ENCODE peak calls at places on chromosome 19, in ten cellular contexts. I, K, F, H, U, E, R, T, S and Q are unnamed samples.

GRCh38 chr19:38308006-38308766 is 4.1 kb downstream of the C19orf33 start:
- DNase-seq in I (no peak), K (no peak), F (no peak), H (no peak), U (no peak), E (no peak), R (no peak), T (no peak), S (no peak), Q (no peak)

GRCh38 chr19:681029-681626 is 4.9 kb downstream of the FSTL3 start:
- DNase-seq in I (no peak), K (peak; percentile 96), F (no peak), H (peak; percentile 68), U (no peak), E (peak; percentile 96), R (peak; percentile 93), T (no peak), S (peak; percentile 66), Q (no peak)

GRCh38 chr19:50821622-50822021 is 2.0 kb downstream of the KLK1 start:
- DNase-seq in I (no peak), K (no peak), F (no peak), H (no peak), U (no peak), E (no peak), R (no peak), T (no peak), S (no peak), Q (no peak)

GRCh38 chr19:34938886-34939285 is 12.2 kb downstream of the ZNF30 start:
- DNase-seq in I (no peak), K (no peak), F (no peak), H (no peak), U (no peak), E (no peak), R (no peak), T (no peak), S (no peak), Q (no peak)

GRCh38 chr19:3458229-3458555 is 22.1 kb downstream of the SMIM24 start:
- DNase-seq in I (no peak), K (peak; percentile 57), F (no peak), H (no peak), U (no peak), E (no peak), R (no peak), T (peak; percentile 47), S (no peak), Q (no peak)

GRCh38 chr19:30870861-30871260 is 478.4 kb downstream of the TSHZ3 start:
- DNase-seq in I (no peak), K (no peak), F (peak; percentile 1), H (no peak), U (no peak), E (no peak), R (no peak), T (peak; percentile 66), S (no peak), Q (no peak)

GRCh38 chr19:17655751-17656480 is 32.2 kb downstream of the UNC13A start:
- DNase-seq in I (no peak), K (peak; percentile 60), F (no peak), H (no peak), U (no peak), E (no peak), R (no peak), T (no peak), S (no peak), Q (no peak)

GRCh38 chr19:41303941-41304340 is 6.0 kb upstream of the CCDC97 start:
- DNase-seq in I (no peak), K (no peak), F (no peak), H (no peak), U (no peak), E (no peak), R (no peak), T (no peak), S (no peak), Q (no peak)

GRCh38 chr19:16702123-16702522 is 17.5 kb upstream of the NWD1 start:
- DNase-seq in I (no peak), K (no peak), F (peak; percentile 87), H (no peak), U (no peak), E (no peak), R (peak; percentile 78), T (peak; percentile 95), S (no peak), Q (no peak)

GRCh38 chr19:8306235-8307054 is 1.7 kb downstream of the CD320 start:
- DNase-seq in I (no peak), K (peak; percentile 41), F (no peak), H (no peak), U (no peak), E (peak; percentile 0), R (no peak), T (no peak), S (no peak), Q (no peak)

GRCh38 chr19:35845215-35846037 is 6.9 kb downstream of the NPHS1 start:
- DNase-seq in I (no peak), K (peak; percentile 81), F (no peak), H (no peak), U (no peak), E (no peak), R (peak; percentile 39), T (peak; percentile 43), S (no peak), Q (no peak)

GRCh38 chr19:4456843-4457653 is 546 bp downstream of the UBXN6 start:
- DNase-seq in I (no peak), K (no peak), F (peak; percentile 29), H (no peak), U (peak; percentile 23), E (no peak), R (peak; percentile 85), T (peak; percentile 66), S (no peak), Q (no peak)

GRCh38 chr19:8615022-8615421 is 4.5 kb upstream of the ADAMTS10 start:
- DNase-seq in I (no peak), K (no peak), F (peak; percentile 77), H (no peak), U (no peak), E (no peak), R (no peak), T (peak; percentile 64), S (no peak), Q (no peak)

GRCh38 chr19:8573316-8573715 is 3.9 kb downstream of the MYO1F start:
- DNase-seq in I (no peak), K (no peak), F (no peak), H (no peak), U (no peak), E (no peak), R (no peak), T (no peak), S (no peak), Q (no peak)

GRCh38 chr19:45322311-45322710 is 364 bp downstream of the CKM start:
- DNase-seq in I (no peak), K (no peak), F (no peak), H (no peak), U (no peak), E (no peak), R (no peak), T (no peak), S (no peak), Q (no peak)

GRCh38 chr19:6412111-6412999 is 12.3 kb downstream of the KHSRP start:
- DNase-seq in I (no peak), K (no peak), F (peak; percentile 25), H (peak; percentile 45), U (no peak), E (peak; percentile 22), R (peak; percentile 34), T (peak; percentile 33), S (no peak), Q (no peak)

GRCh38 chr19:33090179-33090578 is 9.2 kb downstream of the GPATCH1 start:
- DNase-seq in I (no peak), K (no peak), F (no peak), H (no peak), U (no peak), E (no peak), R (no peak), T (no peak), S (no peak), Q (no peak)

GRCh38 chr19:57434386-57435061 is 601 bp upstream of the ZNF749 start:
- DNase-seq in I (no peak), K (no peak), F (no peak), H (no peak), U (no peak), E (no peak), R (no peak), T (no peak), S (no peak), Q (no peak)

GRCh38 chr19:12715102-12715501 is 8.6 kb downstream of the TNPO2 start:
- DNase-seq in I (no peak), K (no peak), F (no peak), H (no peak), U (no peak), E (no peak), R (no peak), T (no peak), S (no peak), Q (no peak)

GRCh38 chr19:39031368-39032163 is 783 bp downstream of the FBXO27 start:
- DNase-seq in I (peak; percentile 58), K (peak; percentile 96), F (peak; percentile 95), H (peak; percentile 84), U (peak; percentile 82), E (peak; percentile 22), R (peak; percentile 67), T (peak; percentile 98), S (peak; percentile 96), Q (peak; percentile 60)

GRCh38 chr19:52987221-52987620 is 24.5 kb upstream of the ZNF816 start:
- DNase-seq in I (no peak), K (no peak), F (no peak), H (no peak), U (no peak), E (no peak), R (no peak), T (no peak), S (no peak), Q (no peak)

GRCh38 chr19:722553-723101 is 13.9 kb downstream of the PALM start:
- DNase-seq in I (no peak), K (peak; percentile 78), F (no peak), H (no peak), U (no peak), E (no peak), R (no peak), T (peak; percentile 58), S (no peak), Q (no peak)

GRCh38 chr19:38263696-38264485 is 482 bp upstream of the SPINT2 start:
- DNase-seq in I (peak; percentile 54), K (peak; percentile 94), F (peak; percentile 93), H (peak; percentile 79), U (no peak), E (peak; percentile 43), R (peak; percentile 78), T (peak; percentile 66), S (no peak), Q (no peak)

GRCh38 chr19:4724252-4724514 is 541 bp upstream of the DPP9 start:
- DNase-seq in I (no peak), K (no peak), F (no peak), H (no peak), U (no peak), E (no peak), R (no peak), T (no peak), S (no peak), Q (no peak)

GRCh38 chr19:29724102-29724641 is 9.1 kb upstream of the C19orf12 start:
- DNase-seq in I (no peak), K (no peak), F (no peak), H (no peak), U (peak; percentile 24), E (peak; percentile 80), R (peak; percentile 41), T (peak; percentile 30), S (peak; percentile 31), Q (no peak)

GRCh38 chr19:50537769-50538230 is 24.1 kb upstream of the ASPDH start:
- DNase-seq in I (no peak), K (peak; percentile 91), F (peak; percentile 75), H (peak; percentile 46), U (peak; percentile 83), E (peak; percentile 62), R (peak; percentile 92), T (peak; percentile 93), S (peak; percentile 69), Q (no peak)

GRCh38 chr19:19217110-19217509 is 5.4 kb downstream of the NCAN start:
- DNase-seq in I (no peak), K (no peak), F (peak; percentile 47), H (peak; percentile 38), U (no peak), E (no peak), R (no peak), T (peak; percentile 44), S (no peak), Q (no peak)

GRCh38 chr19:7159105-7159933 is 89.8 kb downstream of the ZNF557 start:
- DNase-seq in I (no peak), K (no peak), F (no peak), H (no peak), U (no peak), E (peak; percentile 8), R (peak; percentile 88), T (peak; percentile 68), S (no peak), Q (no peak)